ENCODE peak calls at places on chromosomes 2 and 18, in eight cellular contexts. I, U, Z, O, T, J, P and M are unnamed samples. For H3K9me3, the result is how much of the 10 kb centered on the place peaks cover.

GRCh38 chr2:138515084-138515483 is 13.5 kb downstream of the SPOPL start:
- DNase-seq in I (no peak), U (no peak), Z (no peak), O (no peak), T (peak), J (no peak), P (no peak), M (no peak)

GRCh38 chr2:237293966-237294365 is 120.0 kb downstream of the COL6A3 start:
- DNase-seq in I (no peak), U (no peak), Z (no peak), O (no peak), T (no peak), J (no peak), P (no peak), M (no peak)

GRCh38 chr2:119879502-119879901 is 119.8 kb downstream of the PTPN4 start:
- DNase-seq in I (no peak), U (no peak), Z (no peak), O (no peak), T (no peak), J (no peak), P (no peak), M (no peak)

GRCh38 chr2:242010567-242011513 is 141.3 kb downstream of the RTP5 start:
- DNase-seq in I (peak), U (no peak), Z (no peak), O (no peak), T (no peak), J (peak), P (no peak), M (no peak)

GRCh38 chr18:62323483-62324354 is 1.4 kb upstream of the TNFRSF11A start:
- DNase-seq in I (no peak), U (no peak), Z (no peak), O (no peak), T (no peak), J (no peak), P (no peak), M (no peak)

GRCh38 chr2:212845941-212846340 is 305.5 kb downstream of the IKZF2 start:
- DNase-seq in I (no peak), U (no peak), Z (no peak), O (peak), T (no peak), J (no peak), P (no peak), M (no peak)

GRCh38 chr18:676069-676468 is 18.6 kb downstream of the TYMS start:
- DNase-seq in I (no peak), U (no peak), Z (no peak), O (no peak), T (no peak), J (no peak), P (no peak), M (no peak)

GRCh38 chr18:23270999-23271680 is 135.9 kb downstream of the CABLES1 start:
- DNase-seq in I (no peak), U (no peak), Z (no peak), O (peak), T (no peak), J (no peak), P (no peak), M (no peak)

GRCh38 chr18:54958711-54959625 is at the start of gene CCDC68:
- DNase-seq in I (peak), U (peak), Z (peak), O (peak), T (peak), J (no peak), P (no peak), M (peak)

GRCh38 chr2:70907130-70907756 is 28.5 kb upstream of the ATP6V1B1 start:
- DNase-seq in I (no peak), U (no peak), Z (peak), O (no peak), T (no peak), J (no peak), P (no peak), M (no peak)

GRCh38 chr2:9768388-9768787 is 74.9 kb upstream of the TAF1B start:
- DNase-seq in I (peak), U (peak), Z (no peak), O (no peak), T (peak), J (no peak), P (no peak), M (no peak)

GRCh38 chr2:97706708-97707345 is 6.5 kb upstream of the ZAP70 start:
- DNase-seq in I (no peak), U (no peak), Z (no peak), O (no peak), T (no peak), J (no peak), P (no peak), M (no peak)

GRCh38 chr18:57784034-57784815 is 18.9 kb downstream of the ATP8B1 start:
- DNase-seq in I (no peak), U (peak), Z (no peak), O (peak), T (peak), J (no peak), P (no peak), M (no peak)

GRCh38 chr2:234178309-234179030 is 128.0 kb downstream of the SPP2 start:
- DNase-seq in I (no peak), U (no peak), Z (no peak), O (peak), T (no peak), J (no peak), P (no peak), M (no peak)

GRCh38 chr2:66390811-66391210 is 44.1 kb upstream of the MEIS1 start:
- DNase-seq in I (no peak), U (peak), Z (no peak), O (no peak), T (no peak), J (no peak), P (no peak), M (no peak)
- H3K4me3 ChIP-seq in I (no peak), U (peak), Z (no peak), O (no peak), T (no peak), J (no peak), P (no peak), M (no peak)

DNA sequence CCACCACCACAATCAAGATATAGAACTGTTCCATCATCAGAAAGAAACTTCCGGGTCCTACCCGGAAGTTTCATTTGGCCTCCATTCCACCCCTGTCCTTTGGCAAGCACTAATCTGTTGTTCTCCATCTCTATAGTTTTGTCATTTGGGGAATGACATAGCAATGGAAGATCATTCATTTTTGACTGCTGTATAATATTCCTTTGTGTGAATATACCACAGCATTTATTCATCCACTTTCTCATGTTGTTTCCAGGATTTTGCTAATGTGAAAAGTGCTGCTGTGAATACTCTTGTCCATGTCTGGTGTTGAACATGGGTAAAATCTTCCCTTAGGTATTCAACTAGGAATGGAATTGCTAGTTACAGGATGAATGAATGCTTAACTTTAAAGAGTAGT is 53.1 kb downstream of the ACOXL start:
- DNase-seq in I (no peak), U (no peak), Z (no peak), O (no peak), T (no peak), J (no peak), P (no peak), M (no peak)
- H3K9me3 ChIP-seq in I (under half), U (under half), Z (under half), O (under half), T (under half), J (under half), P (under half), M (under half)

DNA sequence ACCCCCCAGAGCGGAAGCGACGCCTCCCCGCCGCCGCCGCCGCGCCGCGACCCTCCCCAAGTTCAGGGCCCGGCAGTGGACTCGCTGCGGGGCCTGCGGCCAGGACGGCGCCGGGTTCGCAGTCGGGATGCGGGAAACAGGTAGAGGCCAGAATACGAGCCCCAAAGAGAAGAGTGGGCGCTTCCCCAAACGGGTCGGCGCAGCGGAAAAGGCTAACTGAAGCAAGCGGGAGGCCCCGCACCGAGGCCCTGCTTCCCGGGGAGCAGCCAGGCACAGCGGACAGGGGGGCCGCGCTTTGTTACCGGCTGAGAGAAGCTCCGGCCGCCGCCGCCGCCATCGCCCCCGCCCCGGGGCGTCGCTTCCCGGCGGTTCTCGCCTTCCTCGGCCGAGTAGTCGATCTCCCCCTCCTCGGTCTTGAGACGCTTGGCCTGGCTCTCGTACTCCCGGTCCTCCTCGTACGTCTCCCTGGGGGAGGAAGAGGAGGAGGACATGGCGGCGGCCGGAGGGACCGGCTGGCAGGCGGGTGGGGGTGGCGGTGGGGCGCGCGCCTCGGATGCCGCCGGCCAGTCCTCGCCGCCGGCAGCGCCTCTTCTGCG is 494 bp downstream of the HNRNPLL start:
- DNase-seq in I (peak), U (no peak), Z (peak), O (peak), T (no peak), J (peak), P (no peak), M (peak)
- TF ChIP-seq POLR2AphosphoS5 in I (no peak), U (no peak), Z (no peak), O (no peak), T (no peak), J (no peak), P (no peak), M (no peak)

DNA sequence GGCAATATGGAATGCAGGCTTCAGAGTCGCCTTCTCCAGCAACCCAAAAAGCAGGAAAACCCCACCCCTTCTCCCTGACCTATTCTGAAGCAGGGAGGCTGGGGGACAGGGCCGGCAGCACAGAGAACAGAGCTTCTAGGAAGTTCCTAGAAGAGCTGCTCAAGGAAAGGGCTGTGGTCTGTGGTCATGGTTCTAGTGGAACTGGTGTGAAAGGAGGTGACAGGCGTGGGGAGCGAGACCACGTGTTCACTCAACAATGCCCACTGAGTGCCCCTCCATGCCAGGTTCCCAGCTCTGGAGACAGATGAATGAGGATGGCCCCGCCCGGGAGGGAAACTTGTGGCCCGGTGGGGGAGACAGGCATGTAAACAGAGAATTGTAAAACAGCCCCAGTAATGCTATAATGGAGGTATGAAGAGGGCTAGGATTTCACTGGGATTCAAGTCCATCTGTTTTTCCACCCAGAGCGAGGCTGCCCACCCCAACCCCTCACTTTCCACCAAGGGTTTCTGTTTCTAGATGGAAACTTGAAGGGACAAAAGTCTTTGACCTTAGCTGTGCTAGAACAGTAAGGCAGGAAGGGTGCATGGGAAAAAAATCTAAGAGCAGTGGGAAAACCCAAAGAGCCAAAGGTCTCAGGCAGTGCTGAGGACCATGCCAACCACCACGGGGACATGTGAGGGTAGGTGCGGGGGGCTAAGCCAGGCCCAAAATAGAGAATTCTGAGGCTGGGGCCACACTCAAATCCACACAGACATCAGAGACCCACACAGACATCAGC is 71.8 kb downstream of the TNS1 start:
- DNase-seq in I (no peak), U (no peak), Z (no peak), O (no peak), T (no peak), J (no peak), P (no peak), M (no peak)
- H3K4me3 ChIP-seq in I (no peak), U (no peak), Z (no peak), O (no peak), T (no peak), J (no peak), P (no peak), M (no peak)

DNA sequence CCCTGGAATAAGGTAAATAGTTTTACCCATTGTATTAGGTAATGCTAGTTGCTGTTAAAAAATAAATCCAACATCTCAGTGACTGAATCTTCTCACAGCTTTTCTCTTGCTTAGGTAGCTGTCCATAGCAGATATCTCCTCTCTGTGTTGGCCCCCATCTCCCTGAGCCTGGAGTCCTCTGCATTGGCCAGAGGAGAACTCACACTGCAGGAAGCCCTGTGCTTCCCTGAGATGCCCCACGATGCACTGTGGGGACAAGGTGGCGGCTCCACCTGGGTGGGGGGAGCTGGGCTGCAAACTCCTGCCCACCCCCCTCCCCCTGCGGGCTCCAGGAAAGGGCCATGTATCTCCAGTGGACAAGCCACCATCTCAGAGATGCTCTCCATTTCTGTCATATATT is 80.4 kb upstream of the SALL3 start:
- DNase-seq in I (no peak), U (no peak), Z (no peak), O (no peak), T (no peak), J (no peak), P (no peak), M (no peak)
- H3K9me3 ChIP-seq in I (under half), U (under half), Z (under half), O (under half), T (under half), J (under half), P (under half), M (under half)

GRCh38 chr2:42659601-42660000 is 91.2 kb downstream of the MTA3 start:
- DNase-seq in I (no peak), U (no peak), Z (no peak), O (no peak), T (no peak), J (no peak), P (no peak), M (peak)

GRCh38 chr2:42653039-42653438 is 84.6 kb downstream of the MTA3 start:
- DNase-seq in I (no peak), U (no peak), Z (no peak), O (no peak), T (no peak), J (no peak), P (no peak), M (no peak)

GRCh38 chr2:42651057-42651456 is 82.6 kb downstream of the MTA3 start:
- DNase-seq in I (no peak), U (no peak), Z (no peak), O (no peak), T (no peak), J (no peak), P (no peak), M (no peak)

GRCh38 chr2:42652086-42652485 is 83.7 kb downstream of the MTA3 start:
- DNase-seq in I (no peak), U (no peak), Z (no peak), O (no peak), T (no peak), J (no peak), P (no peak), M (no peak)

GRCh38 chr2:42653908-42654445 is 85.5 kb downstream of the MTA3 start:
- DNase-seq in I (no peak), U (no peak), Z (no peak), O (no peak), T (no peak), J (no peak), P (no peak), M (peak)
- TF ChIP-seq POLR2AphosphoS5 in I (no peak), U (no peak), Z (no peak), O (no peak), T (no peak), J (no peak), P (no peak), M (peak)

GRCh38 chr2:186427970-186428369 is 58.1 kb upstream of the ZC3H15 start:
- DNase-seq in I (no peak), U (no peak), Z (no peak), O (no peak), T (peak), J (no peak), P (no peak), M (no peak)
- H3K4me3 ChIP-seq in I (no peak), U (no peak), Z (no peak), O (no peak), T (no peak), J (no peak), P (no peak), M (no peak)